ENCODE peak calls at places on chromosomes 2 and 18, in five cellular contexts. One of them, this sample, is unnamed.

GRCh38 chr18:54888933-54889332 is 60.7 kb downstream of the RAB27B start:
- DNase-seq in trophoblast cell: no peak
- DNase-seq in H1: no peak
- DNase-seq in H9: no peak
- DNase-seq in IMR-90: peak
- DNase-seq in this sample: peak

GRCh38 chr2:1088941-1089340 is 138.3 kb downstream of the SNTG2 start:
- DNase-seq in H1: no peak
- DNase-seq in H9: no peak
- DNase-seq in trophoblast cell: no peak
- DNase-seq in IMR-90: no peak
- DNase-seq in this sample: no peak

GRCh38 chr2:114005110-114005783 is 115.4 kb downstream of the ACTR3 start:
- DNase-seq in H1: no peak
- DNase-seq in H9: no peak
- DNase-seq in IMR-90: no peak
- DNase-seq in trophoblast cell: no peak
- DNase-seq in this sample: no peak

GRCh38 chr18:76923485-76924085 is 101.2 kb downstream of the ZNF236 start:
- DNase-seq in H9: peak
- DNase-seq in H1: peak
- DNase-seq in IMR-90: peak
- DNase-seq in trophoblast cell: peak
- DNase-seq in this sample: peak

GRCh38 chr2:45274190-45274926 is 265.1 kb upstream of the SIX2 start:
- DNase-seq in H1: no peak
- DNase-seq in trophoblast cell: no peak
- DNase-seq in IMR-90: no peak
- DNase-seq in H9: peak
- DNase-seq in this sample: no peak

GRCh38 chr2:202088777-202089176 is 15.7 kb downstream of the KIAA2012 start:
- DNase-seq in trophoblast cell: no peak
- DNase-seq in H9: no peak
- DNase-seq in IMR-90: no peak
- DNase-seq in H1: no peak
- DNase-seq in this sample: no peak

GRCh38 chr2:223995569-223995968 is 38.3 kb downstream of the MRPL44 start:
- DNase-seq in H1: no peak
- DNase-seq in H9: no peak
- DNase-seq in trophoblast cell: peak
- DNase-seq in IMR-90: peak
- DNase-seq in this sample: peak

GRCh38 chr2:10410001-10410671 is 38.0 kb downstream of the ODC1 start:
- DNase-seq in H1: no peak
- DNase-seq in trophoblast cell: peak
- DNase-seq in H9: no peak
- DNase-seq in IMR-90: no peak
- DNase-seq in this sample: no peak

GRCh38 chr2:238225121-238225520 is 14.7 kb downstream of the HES6 start:
- DNase-seq in trophoblast cell: no peak
- DNase-seq in H9: no peak
- DNase-seq in H1: no peak
- DNase-seq in IMR-90: no peak
- DNase-seq in this sample: no peak

GRCh38 chr2:112251211-112251721 is 3.6 kb downstream of the ZC3H8 start:
- DNase-seq in trophoblast cell: no peak
- DNase-seq in H9: no peak
- DNase-seq in IMR-90: peak
- DNase-seq in H1: no peak
- DNase-seq in this sample: no peak

GRCh38 chr2:203790134-203790533 is 77.4 kb upstream of the CTLA4 start:
- DNase-seq in trophoblast cell: no peak
- DNase-seq in H9: no peak
- DNase-seq in H1: no peak
- DNase-seq in IMR-90: peak
- DNase-seq in this sample: no peak

GRCh38 chr2:238064376-238064775 is 3.6 kb downstream of the SCLY start:
- DNase-seq in trophoblast cell: no peak
- DNase-seq in IMR-90: no peak
- DNase-seq in H9: no peak
- DNase-seq in H1: no peak
- DNase-seq in this sample: no peak

GRCh38 chr18:61690418-61691138 is 202.2 kb downstream of the RNF152 start:
- DNase-seq in trophoblast cell: no peak
- DNase-seq in H1: no peak
- DNase-seq in H9: no peak
- DNase-seq in IMR-90: no peak
- DNase-seq in this sample: no peak

GRCh38 chr2:170341684-170342631 is 164.0 kb downstream of the MYO3B start:
- DNase-seq in trophoblast cell: no peak
- DNase-seq in IMR-90: no peak
- DNase-seq in H9: no peak
- DNase-seq in H1: no peak
- DNase-seq in this sample: no peak

GRCh38 chr2:3656762-3657691 is 973 bp upstream of the ALLC start:
- DNase-seq in IMR-90: peak
- DNase-seq in H9: peak
- DNase-seq in H1: no peak
- DNase-seq in trophoblast cell: no peak
- DNase-seq in this sample: peak

GRCh38 chr2:217803639-217803932 is 199.2 kb downstream of the TNS1 start:
- DNase-seq in H9: no peak
- DNase-seq in H1: no peak
- DNase-seq in trophoblast cell: no peak
- DNase-seq in IMR-90: no peak
- DNase-seq in this sample: no peak

GRCh38 chr2:239208470-239209180 is 192.2 kb downstream of the HDAC4 start:
- DNase-seq in H1: no peak
- DNase-seq in H9: no peak
- DNase-seq in trophoblast cell: no peak
- DNase-seq in IMR-90: no peak
- DNase-seq in this sample: no peak

GRCh38 chr2:204072443-204073324 is 136.1 kb downstream of the ICOS start:
- DNase-seq in H1: peak
- DNase-seq in trophoblast cell: peak
- DNase-seq in IMR-90: no peak
- DNase-seq in H9: peak
- DNase-seq in this sample: peak

GRCh38 chr2:10712186-10712809 is 9.1 kb upstream of the ATP6V1C2 start:
- DNase-seq in H9: peak
- DNase-seq in IMR-90: no peak
- DNase-seq in trophoblast cell: peak
- DNase-seq in H1: peak
- DNase-seq in this sample: no peak

GRCh38 chr18:23263551-23264235 is 128.4 kb downstream of the CABLES1 start:
- DNase-seq in trophoblast cell: no peak
- DNase-seq in IMR-90: no peak
- DNase-seq in H1: no peak
- DNase-seq in H9: no peak
- DNase-seq in this sample: no peak

GRCh38 chr2:112486895-112487294 is 4.9 kb downstream of the TTL start:
- DNase-seq in H9: no peak
- DNase-seq in IMR-90: no peak
- DNase-seq in H1: no peak
- DNase-seq in trophoblast cell: no peak
- DNase-seq in this sample: no peak

GRCh38 chr2:72770879-72771461 is 54.9 kb downstream of the EXOC6B start:
- DNase-seq in H9: no peak
- DNase-seq in H1: no peak
- DNase-seq in trophoblast cell: peak
- DNase-seq in IMR-90: peak
- DNase-seq in this sample: peak

GRCh38 chr2:210647151-210647550 is 90.8 kb downstream of the CPS1 start:
- DNase-seq in trophoblast cell: no peak
- DNase-seq in IMR-90: no peak
- DNase-seq in H1: no peak
- DNase-seq in H9: no peak
- DNase-seq in this sample: no peak

GRCh38 chr18:3037423-3037915 is 24.5 kb upstream of the LPIN2 start:
- DNase-seq in H9: no peak
- DNase-seq in H1: no peak
- DNase-seq in trophoblast cell: peak
- DNase-seq in IMR-90: peak
- DNase-seq in this sample: peak

GRCh38 chr2:65164379-65165023 is 34.6 kb upstream of the RAB1A start:
- DNase-seq in H1: no peak
- DNase-seq in H9: no peak
- DNase-seq in trophoblast cell: no peak
- DNase-seq in IMR-90: peak
- DNase-seq in this sample: no peak

GRCh38 chr2:84919885-84920580 is 14.6 kb downstream of the TMSB10 start:
- DNase-seq in trophoblast cell: peak
- DNase-seq in H9: no peak
- DNase-seq in IMR-90: peak
- DNase-seq in H1: no peak
- DNase-seq in this sample: peak

GRCh38 chr2:219249203-219249980 is 3.7 kb upstream of the TUBA4B start:
- DNase-seq in IMR-90: peak
- DNase-seq in trophoblast cell: peak
- DNase-seq in H1: no peak
- DNase-seq in H9: no peak
- DNase-seq in this sample: peak

GRCh38 chr2:54678719-54679118 is 44.7 kb upstream of the EML6 start:
- DNase-seq in IMR-90: no peak
- DNase-seq in trophoblast cell: no peak
- DNase-seq in H1: no peak
- DNase-seq in H9: no peak
- DNase-seq in this sample: no peak

GRCh38 chr2:151162185-151162584 is 99.5 kb downstream of the RBM43 start:
- DNase-seq in H1: no peak
- DNase-seq in H9: no peak
- DNase-seq in IMR-90: peak
- DNase-seq in trophoblast cell: no peak
- DNase-seq in this sample: peak

GRCh38 chr2:201151127-201152074 is 31.5 kb upstream of the CASP10 start:
- DNase-seq in IMR-90: peak
- DNase-seq in H9: no peak
- DNase-seq in H1: no peak
- DNase-seq in trophoblast cell: peak
- DNase-seq in this sample: peak

GRCh38 chr18:5970032-5970431 is 74.7 kb upstream of the TMEM200C start:
- DNase-seq in H1: peak
- DNase-seq in H9: no peak
- DNase-seq in IMR-90: no peak
- DNase-seq in trophoblast cell: no peak
- DNase-seq in this sample: no peak

GRCh38 chr2:8259106-8259840 is 422.6 kb upstream of the ID2 start:
- DNase-seq in trophoblast cell: no peak
- DNase-seq in H9: no peak
- DNase-seq in H1: no peak
- DNase-seq in IMR-90: no peak
- DNase-seq in this sample: no peak
- H2BK120ac ChIP-seq in trophoblast cell: no peak
- H2BK120ac ChIP-seq in H9: no peak
- H2BK120ac ChIP-seq in H1: no peak
- H2BK120ac ChIP-seq in IMR-90: no peak
- H2BK120ac ChIP-seq in this sample: no peak

GRCh38 chr2:75431757-75432156 is 129.0 kb downstream of the EVA1A start:
- DNase-seq in H9: no peak
- DNase-seq in trophoblast cell: no peak
- DNase-seq in H1: no peak
- DNase-seq in IMR-90: no peak
- DNase-seq in this sample: peak

GRCh38 chr2:75428627-75429026 is 132.1 kb downstream of the EVA1A start:
- DNase-seq in IMR-90: no peak
- DNase-seq in H1: no peak
- DNase-seq in trophoblast cell: peak
- DNase-seq in H9: no peak
- DNase-seq in this sample: no peak

GRCh38 chr2:75428060-75428459 is 132.7 kb downstream of the EVA1A start:
- DNase-seq in trophoblast cell: peak
- DNase-seq in IMR-90: no peak
- DNase-seq in H9: no peak
- DNase-seq in H1: no peak
- DNase-seq in this sample: no peak

GRCh38 chr2:75431276-75431675 is 129.5 kb downstream of the EVA1A start:
- DNase-seq in H9: no peak
- DNase-seq in trophoblast cell: no peak
- DNase-seq in IMR-90: no peak
- DNase-seq in H1: no peak
- DNase-seq in this sample: no peak

DNA sequence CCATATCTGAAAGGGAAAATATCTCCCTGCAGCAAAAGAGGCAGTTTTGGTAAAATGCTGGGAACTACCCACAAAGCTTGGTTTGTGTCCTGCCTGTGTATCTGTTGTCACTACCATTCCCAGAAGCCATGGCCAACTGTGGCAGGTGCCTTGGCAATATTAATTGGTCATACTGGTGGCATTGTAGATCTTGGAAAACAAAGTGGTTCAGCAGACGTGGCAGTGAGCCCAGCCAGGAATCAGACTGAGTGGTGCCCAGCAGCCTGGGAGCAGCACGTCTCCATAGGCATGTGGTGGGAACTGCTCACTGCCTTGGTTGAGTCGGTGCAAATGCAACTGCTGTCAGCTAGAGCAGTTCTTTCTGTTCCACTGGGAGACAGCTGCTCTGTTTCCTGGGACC is 131.7 kb downstream of the EVA1A start:
- DNase-seq in H9: no peak
- DNase-seq in trophoblast cell: no peak
- DNase-seq in IMR-90: no peak
- DNase-seq in H1: no peak
- DNase-seq in this sample: no peak
- H3K4ac ChIP-seq in H9: no peak
- H3K4ac ChIP-seq in trophoblast cell: no peak
- H3K4ac ChIP-seq in IMR-90: no peak
- H3K4ac ChIP-seq in H1: no peak
- H3K4ac ChIP-seq in this sample: no peak

GRCh38 chr2:173982182-173982714 is 17.1 kb upstream of the SP3 start:
- DNase-seq in H1: no peak
- DNase-seq in H9: no peak
- DNase-seq in IMR-90: no peak
- DNase-seq in trophoblast cell: no peak
- DNase-seq in this sample: no peak
- H2BK120ac ChIP-seq in H1: no peak
- H2BK120ac ChIP-seq in H9: peak
- H2BK120ac ChIP-seq in IMR-90: peak
- H2BK120ac ChIP-seq in trophoblast cell: no peak
- H2BK120ac ChIP-seq in this sample: no peak

DNA sequence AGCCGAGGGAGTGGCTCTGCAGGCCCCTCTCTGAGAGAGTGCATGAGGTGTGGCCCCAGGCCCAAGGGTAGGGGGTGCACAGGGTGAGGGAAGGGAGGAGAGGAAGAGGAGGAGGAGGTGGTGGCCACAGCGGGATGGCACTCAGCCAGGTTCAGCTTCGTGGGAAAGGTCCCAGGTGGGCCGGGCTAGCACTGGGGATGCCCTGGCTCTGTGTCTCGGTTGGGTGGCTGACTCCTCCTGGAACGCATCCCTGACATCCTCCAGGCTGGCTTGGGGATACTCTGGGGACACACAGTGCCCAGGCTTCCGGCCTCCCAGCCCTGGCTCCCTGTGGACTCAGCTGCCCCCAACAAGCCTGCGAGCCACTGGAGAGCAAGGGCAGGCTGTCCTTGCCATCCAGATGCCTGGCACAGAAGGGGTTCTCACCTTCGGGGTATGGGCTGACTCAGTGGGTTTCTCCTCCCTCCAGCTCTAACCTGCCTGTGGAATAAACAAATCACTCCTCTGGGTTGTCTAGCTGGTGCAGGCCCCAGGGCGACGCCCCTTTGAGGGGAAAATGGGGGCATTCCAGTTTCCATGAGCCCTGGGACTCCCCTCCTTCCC is 582 bp upstream of the ZAP70 start:
- DNase-seq in H9: no peak
- DNase-seq in trophoblast cell: no peak
- DNase-seq in H1: no peak
- DNase-seq in IMR-90: no peak
- DNase-seq in this sample: no peak
- H3K4ac ChIP-seq in H9: no peak
- H3K4ac ChIP-seq in trophoblast cell: peak
- H3K4ac ChIP-seq in H1: no peak
- H3K4ac ChIP-seq in IMR-90: no peak
- H3K4ac ChIP-seq in this sample: no peak